ENCODE peak calls at places on chromosomes 3 and 15, in seven cellular contexts. One of them, this sample, is unnamed.

GRCh38 chr3:38588276-38588971 is 61.1 kb downstream of the SCN5A start:
- DNase-seq in NCI-H1105 treated with DMSO at 0.1 percent for 48 hours: no peak
- DNase-seq in T-helper 1 cell: no peak
- DNase-seq in upper lobe of right lung: peak
- DNase-seq in stimulated activated naive CD8-positive, alpha-beta T cell treated with anti-CD3 and anti-CD28 coated beads, Interleukin-15, amount 100 ng/mL, for 72 hours: no peak
- DNase-seq in H7: no peak
- DNase-seq in progenitor cell of endocrine pancreas: no peak
- DNase-seq in this sample: peak

GRCh38 chr3:187744169-187745151 is 808 bp downstream of the BCL6 start:
- DNase-seq in NCI-H1105 treated with DMSO at 0.1 percent for 48 hours: peak
- DNase-seq in T-helper 1 cell: no peak
- DNase-seq in upper lobe of right lung: no peak
- DNase-seq in stimulated activated naive CD8-positive, alpha-beta T cell treated with anti-CD3 and anti-CD28 coated beads, Interleukin-15, amount 100 ng/mL, for 72 hours: peak
- DNase-seq in H7: peak
- DNase-seq in progenitor cell of endocrine pancreas: no peak
- DNase-seq in this sample: peak

GRCh38 chr15:59186501-59186900 is 20.1 kb upstream of the LDHAL6B start:
- DNase-seq in NCI-H1105 treated with DMSO at 0.1 percent for 48 hours: no peak
- DNase-seq in T-helper 1 cell: no peak
- DNase-seq in upper lobe of right lung: no peak
- DNase-seq in stimulated activated naive CD8-positive, alpha-beta T cell treated with anti-CD3 and anti-CD28 coated beads, Interleukin-15, amount 100 ng/mL, for 72 hours: no peak
- DNase-seq in H7: no peak
- DNase-seq in progenitor cell of endocrine pancreas: no peak
- DNase-seq in this sample: no peak

GRCh38 chr3:146160964-146161724 is at the start of gene PLOD2:
- DNase-seq in NCI-H1105 treated with DMSO at 0.1 percent for 48 hours: peak
- DNase-seq in T-helper 1 cell: no peak
- DNase-seq in upper lobe of right lung: peak
- DNase-seq in stimulated activated naive CD8-positive, alpha-beta T cell treated with anti-CD3 and anti-CD28 coated beads, Interleukin-15, amount 100 ng/mL, for 72 hours: peak
- DNase-seq in H7: peak
- DNase-seq in progenitor cell of endocrine pancreas: peak
- DNase-seq in this sample: peak

GRCh38 chr3:195853930-195854478 is 42.3 kb upstream of the MUC4 start:
- DNase-seq in NCI-H1105 treated with DMSO at 0.1 percent for 48 hours: no peak
- DNase-seq in T-helper 1 cell: no peak
- DNase-seq in upper lobe of right lung: no peak
- DNase-seq in stimulated activated naive CD8-positive, alpha-beta T cell treated with anti-CD3 and anti-CD28 coated beads, Interleukin-15, amount 100 ng/mL, for 72 hours: no peak
- DNase-seq in H7: peak
- DNase-seq in progenitor cell of endocrine pancreas: no peak
- DNase-seq in this sample: no peak

GRCh38 chr3:2784627-2785026 is 325.5 kb downstream of the IL5RA start:
- DNase-seq in NCI-H1105 treated with DMSO at 0.1 percent for 48 hours: no peak
- DNase-seq in T-helper 1 cell: no peak
- DNase-seq in upper lobe of right lung: no peak
- DNase-seq in stimulated activated naive CD8-positive, alpha-beta T cell treated with anti-CD3 and anti-CD28 coated beads, Interleukin-15, amount 100 ng/mL, for 72 hours: no peak
- DNase-seq in H7: no peak
- DNase-seq in progenitor cell of endocrine pancreas: no peak
- DNase-seq in this sample: no peak

GRCh38 chr3:98095870-98096269 is 8.9 kb downstream of the OR5AC2 start:
- DNase-seq in NCI-H1105 treated with DMSO at 0.1 percent for 48 hours: peak
- DNase-seq in T-helper 1 cell: no peak
- DNase-seq in upper lobe of right lung: no peak
- DNase-seq in stimulated activated naive CD8-positive, alpha-beta T cell treated with anti-CD3 and anti-CD28 coated beads, Interleukin-15, amount 100 ng/mL, for 72 hours: no peak
- DNase-seq in H7: no peak
- DNase-seq in progenitor cell of endocrine pancreas: no peak
- DNase-seq in this sample: no peak

GRCh38 chr3:67647390-67647878 is 7.0 kb downstream of the SUCLG2 start:
- DNase-seq in NCI-H1105 treated with DMSO at 0.1 percent for 48 hours: no peak
- DNase-seq in T-helper 1 cell: no peak
- DNase-seq in upper lobe of right lung: no peak
- DNase-seq in stimulated activated naive CD8-positive, alpha-beta T cell treated with anti-CD3 and anti-CD28 coated beads, Interleukin-15, amount 100 ng/mL, for 72 hours: no peak
- DNase-seq in H7: no peak
- DNase-seq in progenitor cell of endocrine pancreas: no peak
- DNase-seq in this sample: no peak

GRCh38 chr3:134334231-134334900 is 39.9 kb downstream of the AMOTL2 start:
- DNase-seq in NCI-H1105 treated with DMSO at 0.1 percent for 48 hours: no peak
- DNase-seq in T-helper 1 cell: no peak
- DNase-seq in upper lobe of right lung: no peak
- DNase-seq in stimulated activated naive CD8-positive, alpha-beta T cell treated with anti-CD3 and anti-CD28 coated beads, Interleukin-15, amount 100 ng/mL, for 72 hours: no peak
- DNase-seq in H7: peak
- DNase-seq in progenitor cell of endocrine pancreas: no peak
- DNase-seq in this sample: no peak

GRCh38 chr3:112333386-112334334 is 704 bp downstream of the CD200 start:
- DNase-seq in NCI-H1105 treated with DMSO at 0.1 percent for 48 hours: peak
- DNase-seq in T-helper 1 cell: no peak
- DNase-seq in upper lobe of right lung: no peak
- DNase-seq in stimulated activated naive CD8-positive, alpha-beta T cell treated with anti-CD3 and anti-CD28 coated beads, Interleukin-15, amount 100 ng/mL, for 72 hours: peak
- DNase-seq in H7: peak
- DNase-seq in progenitor cell of endocrine pancreas: peak
- DNase-seq in this sample: no peak

GRCh38 chr3:132394334-132394733 is 23.0 kb upstream of the DNAJC13 start:
- DNase-seq in NCI-H1105 treated with DMSO at 0.1 percent for 48 hours: peak
- DNase-seq in T-helper 1 cell: no peak
- DNase-seq in upper lobe of right lung: no peak
- DNase-seq in stimulated activated naive CD8-positive, alpha-beta T cell treated with anti-CD3 and anti-CD28 coated beads, Interleukin-15, amount 100 ng/mL, for 72 hours: no peak
- DNase-seq in H7: no peak
- DNase-seq in progenitor cell of endocrine pancreas: no peak
- DNase-seq in this sample: peak